ENCODE peak calls at places on chromosomes 11 and 22, in six cellular contexts. P, Q, F, U, J and M are unnamed samples.

GRCh38 chr22:45335021-45335818 is 25.5 kb downstream of the FAM118A start:
- DNase-seq in F (no peak), U (peak; percentile 54), Q (no peak), P (no peak), J (no peak), M (no peak)

GRCh38 chr11:43689167-43689566 is 8.6 kb downstream of the HSD17B12 start:
- DNase-seq in F (no peak), J (no peak), Q (no peak), P (no peak), U (no peak), M (no peak)

GRCh38 chr11:36750349-36750748 is 152.3 kb upstream of the RAG2 start:
- DNase-seq in J (no peak), U (no peak), Q (no peak), P (no peak), F (no peak), M (no peak)

GRCh38 chr11:67563354-67564114 is 20.1 kb upstream of the GSTP1 start:
- DNase-seq in F (peak; percentile 67), J (no peak), Q (no peak), P (peak; percentile 96), U (peak; percentile 81), M (no peak)

GRCh38 chr22:37018815-37019308 is 385 bp downstream of the TST start:
- DNase-seq in P (peak; percentile 55), Q (peak; percentile 52), U (peak; percentile 39), F (no peak), J (peak; percentile 54), M (peak; percentile 72)

GRCh38 chr11:36509265-36509664 is 807 bp downstream of the TRAF6 start:
- DNase-seq in J (no peak), Q (no peak), U (peak; percentile 11), P (peak; percentile 31), F (no peak), M (no peak)

GRCh38 chr11:94457118-94458029 is 36.3 kb downstream of the MRE11 start:
- DNase-seq in J (no peak), F (no peak), Q (no peak), U (no peak), P (peak; percentile 4), M (no peak)

GRCh38 chr11:17012712-17013547 is 1.3 kb downstream of the PLEKHA7 start:
- DNase-seq in U (no peak), P (peak; percentile 52), F (no peak), Q (peak; percentile 33), J (no peak), M (peak; percentile 44)

GRCh38 chr11:128757235-128757711 is 63.4 kb downstream of the FLI1 start:
- DNase-seq in P (peak; percentile 48), U (no peak), F (no peak), Q (no peak), J (no peak), M (no peak)

GRCh38 chr11:72709478-72710238 is 35.4 kb upstream of the PDE2A start:
- DNase-seq in F (no peak), J (no peak), P (no peak), U (no peak), Q (no peak), M (no peak)

GRCh38 chr22:48979482-48979881 is 848.2 kb downstream of the BRD1 start:
- DNase-seq in Q (no peak), J (no peak), U (no peak), F (no peak), P (no peak), M (no peak)

GRCh38 chr11:106939157-106939556 is 79.1 kb downstream of the GUCY1A2 start:
- DNase-seq in F (no peak), U (no peak), P (no peak), J (no peak), Q (no peak), M (no peak)

GRCh38 chr11:36389811-36390210 is 93.7 kb downstream of the PRR5L start:
- DNase-seq in J (no peak), P (peak; percentile 25), U (no peak), F (no peak), Q (no peak), M (no peak)

GRCh38 chr11:19702620-19703019 is 10.0 kb upstream of the NAV2 start:
- DNase-seq in U (no peak), F (no peak), Q (no peak), P (no peak), J (no peak), M (no peak)

GRCh38 chr11:35649984-35650383 is 12.6 kb upstream of the TRIM44 start:
- DNase-seq in U (peak; percentile 30), F (no peak), J (no peak), Q (no peak), P (peak; percentile 84), M (no peak)

GRCh38 chr11:116651098-116651756 is 121.6 kb downstream of the BUD13 start:
- DNase-seq in F (no peak), U (no peak), J (no peak), Q (no peak), P (no peak), M (peak; percentile 13)

GRCh38 chr22:46549971-46550641 is 12.7 kb upstream of the CELSR1 start:
- DNase-seq in J (no peak), P (no peak), U (no peak), F (no peak), Q (no peak), M (no peak)

GRCh38 chr22:39543095-39543494 is 10.5 kb upstream of the RPS19BP1 start:
- DNase-seq in P (peak; percentile 32), U (no peak), Q (no peak), F (no peak), J (no peak), M (no peak)

GRCh38 chr22:23305922-23306374 is 125.6 kb downstream of the BCR start:
- DNase-seq in U (peak; percentile 27), Q (peak; percentile 93), P (peak; percentile 81), J (peak; percentile 64), F (peak; percentile 43), M (no peak)

GRCh38 chr11:77036398-77036797 is 2.2 kb downstream of the B3GNT6 start:
- DNase-seq in P (no peak), Q (no peak), J (no peak), F (no peak), U (no peak), M (no peak)

GRCh38 chr11:15969701-15970329 is 386.5 kb downstream of the SOX6 start:
- DNase-seq in P (peak; percentile 91), F (no peak), J (no peak), U (peak; percentile 91), Q (no peak), M (no peak)

GRCh38 chr11:94128171-94128745 is 383 bp upstream of the PANX1 start:
- DNase-seq in U (no peak), P (no peak), J (no peak), F (no peak), Q (no peak), M (no peak)

GRCh38 chr11:33125611-33126010 is 35.7 kb downstream of the CSTF3 start:
- DNase-seq in P (no peak), J (no peak), Q (no peak), F (no peak), U (no peak), M (no peak)

GRCh38 chr22:36386900-36387663 is 685 bp downstream of the MYH9 start:
- DNase-seq in P (no peak), U (no peak), J (peak; percentile 51), Q (no peak), F (no peak), M (peak; percentile 31)

GRCh38 chr11:116786966-116787365 is 857 bp downstream of the ZPR1 start:
- DNase-seq in F (no peak), Q (no peak), P (no peak), J (no peak), U (no peak), M (no peak)

DNA sequence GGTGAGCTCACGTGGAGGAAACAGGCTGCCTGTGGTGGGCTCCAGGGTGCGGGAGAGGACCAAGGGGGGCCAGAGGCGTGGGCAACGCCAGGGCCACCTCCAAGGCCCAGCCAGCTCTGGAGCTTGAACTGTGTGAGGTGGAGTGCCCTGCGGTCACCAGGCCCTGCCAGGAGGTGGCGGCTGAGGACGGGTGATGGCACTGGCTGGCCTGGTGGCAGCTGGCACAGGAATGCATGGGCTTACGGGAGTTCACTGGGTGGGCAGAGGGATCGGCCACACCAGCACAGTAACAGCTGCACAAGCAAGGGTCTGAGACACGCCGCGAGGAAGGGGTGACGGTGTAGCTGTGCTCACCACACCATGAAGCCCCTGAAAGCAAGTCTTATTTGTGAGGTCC is 15.8 kb downstream of the TOLLIP start:
- DNase-seq in Q (no peak), U (no peak), J (no peak), P (no peak), F (no peak), M (no peak)
- TF ChIP-seq CTCF in Q (peak; percentile 70), U (peak; percentile 22), J (peak; percentile 11), P (peak; percentile 23), F (no peak), M (no peak)

DNA sequence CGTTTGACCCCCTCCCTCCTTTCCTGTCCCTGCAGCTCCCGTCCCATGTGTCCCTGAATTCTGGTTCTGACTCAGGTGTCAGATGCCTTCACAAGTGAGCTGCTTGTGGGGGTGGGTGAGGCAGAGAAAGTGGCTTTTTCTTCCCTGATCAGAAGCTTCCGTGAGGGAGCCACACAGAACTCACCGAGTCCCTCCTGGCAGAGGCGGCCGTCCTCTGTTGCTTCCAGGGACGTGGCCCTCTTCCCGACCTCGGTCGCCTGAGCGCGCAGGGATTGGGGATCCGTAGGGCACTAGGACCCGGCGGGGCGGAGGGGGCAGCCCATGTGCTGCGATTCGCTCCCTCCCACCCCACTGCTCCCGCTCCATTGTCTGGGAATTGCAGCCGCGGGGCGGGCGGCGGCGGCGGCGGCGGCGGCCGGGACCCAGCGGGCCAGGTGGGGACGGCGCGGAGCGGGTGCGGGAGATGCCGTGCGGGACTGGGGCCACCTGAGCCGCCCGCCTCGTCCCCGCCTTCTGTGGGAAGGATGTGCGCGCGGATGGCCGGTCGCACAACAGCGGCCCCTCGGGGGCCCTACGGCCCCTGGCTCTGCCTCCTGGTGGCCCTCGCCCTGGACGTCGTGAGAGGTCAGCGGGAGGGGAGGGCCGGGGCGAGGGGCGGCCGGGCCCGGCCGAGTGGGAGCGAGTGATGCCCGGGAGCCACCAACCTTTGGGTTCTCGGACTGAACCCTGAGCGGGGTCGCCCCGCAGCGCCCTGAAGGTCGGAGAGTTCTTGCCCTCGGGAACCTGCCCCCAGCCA is at the start of gene TMEM132A:
- DNase-seq in J (no peak), U (peak; percentile 60), P (peak; percentile 68), F (no peak), Q (peak; percentile 84), M (peak; percentile 54)
- TF ChIP-seq CTCF in J (no peak), U (no peak), P (no peak), F (no peak), Q (no peak), M (no peak)

GRCh38 chr11:125428486-125429173 is 67.4 kb downstream of the FEZ1 start:
- DNase-seq in P (no peak), Q (no peak), F (no peak), J (no peak), U (no peak), M (no peak)
- TF ChIP-seq CTCF in P (no peak), Q (no peak), F (no peak), J (no peak), U (no peak), M (no peak)

GRCh38 chr11:122748968-122749687 is 89.2 kb upstream of the CRTAM start:
- DNase-seq in J (no peak), F (no peak), P (peak; percentile 95), U (peak; percentile 95), Q (peak; percentile 41), M (no peak)

GRCh38 chr11:122747358-122747757 is 90.9 kb upstream of the CRTAM start:
- DNase-seq in P (peak; percentile 77), Q (no peak), J (no peak), F (no peak), U (no peak), M (no peak)

GRCh38 chr11:122745111-122745510 is 89.6 kb downstream of the UBASH3B start:
- DNase-seq in F (no peak), P (peak; percentile 27), Q (no peak), J (no peak), U (no peak), M (no peak)

GRCh38 chr11:122746050-122746478 is 90.5 kb downstream of the UBASH3B start:
- DNase-seq in P (no peak), U (no peak), F (no peak), Q (no peak), J (no peak), M (no peak)

GRCh38 chr11:122746611-122747305 is 91.2 kb downstream of the UBASH3B start:
- DNase-seq in P (no peak), J (no peak), F (no peak), U (no peak), Q (no peak), M (no peak)
- TF ChIP-seq CTCF in P (no peak), J (no peak), F (no peak), U (no peak), Q (no peak), M (no peak)